ENCODE peak calls at places on chromosomes 6 and 20, in seven cellular contexts. P is breast epithelium, M is suprapubic skin, I is prostate gland, C is stomach, Q is GM23338, S is sigmoid colon. B is an unnamed sample.

GRCh38 chr20:36744764-36745191 is 1.1 kb downstream of the NDRG3 start:
- DNase-seq in P (no peak), M (no peak), I (peak), C (peak), Q (peak), S (no peak), B (no peak)

GRCh38 chr6:113782641-113783040 is 74.5 kb upstream of the MARCKS start:
- DNase-seq in P (no peak), M (no peak), I (no peak), C (no peak), Q (no peak), S (no peak), B (no peak)

GRCh38 chr20:17902531-17903083 is 66.0 kb downstream of the SNX5 start:
- DNase-seq in P (no peak), M (no peak), I (no peak), C (no peak), Q (no peak), S (no peak), B (no peak)

GRCh38 chr6:9455794-9456193 is 959.1 kb downstream of the TFAP2A start:
- DNase-seq in P (no peak), M (no peak), I (no peak), C (no peak), Q (no peak), S (no peak), B (no peak)

GRCh38 chr6:137213331-137213740 is 5.8 kb downstream of the IFNGR1 start:
- DNase-seq in P (no peak), M (no peak), I (no peak), C (no peak), Q (no peak), S (no peak), B (no peak)

GRCh38 chr20:16123623-16124022 is 449.6 kb downstream of the KIF16B start:
- DNase-seq in P (no peak), M (no peak), I (no peak), C (no peak), Q (no peak), S (no peak), B (no peak)

GRCh38 chr6:151497935-151498726 is 4.3 kb downstream of the CCDC170 start:
- DNase-seq in P (no peak), M (no peak), I (no peak), C (no peak), Q (peak), S (no peak), B (no peak)

GRCh38 chr6:126524927-126525326 is 185.0 kb downstream of the CENPW start:
- DNase-seq in P (no peak), M (no peak), I (no peak), C (no peak), Q (no peak), S (no peak), B (no peak)

GRCh38 chr6:154894903-154895302 is 100.2 kb upstream of the TIAM2 start:
- DNase-seq in P (no peak), M (no peak), I (no peak), C (no peak), Q (no peak), S (no peak), B (no peak)

GRCh38 chr6:73747293-73747692 is 51.3 kb downstream of the CD109 start:
- DNase-seq in P (no peak), M (no peak), I (no peak), C (no peak), Q (no peak), S (no peak), B (no peak)

GRCh38 chr20:45059022-45059728 is 41.8 kb downstream of the KCNS1 start:
- DNase-seq in P (no peak), M (no peak), I (no peak), C (no peak), Q (no peak), S (no peak), B (no peak)

GRCh38 chr6:3748208-3748701 is 3.3 kb downstream of the PXDC1 start:
- DNase-seq in P (peak), M (peak), I (no peak), C (peak), Q (peak), S (no peak), B (no peak)

GRCh38 chr20:52972965-52973819 is 1.0 kb downstream of the TSHZ2 start:
- DNase-seq in P (no peak), M (no peak), I (peak), C (no peak), Q (peak), S (peak), B (peak)

GRCh38 chr6:52317841-52318581 is 33.5 kb upstream of the MCM3 start:
- DNase-seq in P (no peak), M (no peak), I (no peak), C (no peak), Q (no peak), S (no peak), B (no peak)

GRCh38 chr6:133512410-133513016 is 271.4 kb downstream of the EYA4 start:
- DNase-seq in P (no peak), M (no peak), I (peak), C (peak), Q (peak), S (no peak), B (no peak)

GRCh38 chr6:26031151-26031594 is 56.1 kb upstream of the HFE start:
- DNase-seq in P (no peak), M (no peak), I (no peak), C (no peak), Q (no peak), S (no peak), B (no peak)

GRCh38 chr20:1184638-1185315 is at the start of gene TMEM74B:
- DNase-seq in P (no peak), M (no peak), I (no peak), C (no peak), Q (peak), S (no peak), B (no peak)

GRCh38 chr20:20821496-20822260 is 109.2 kb upstream of the RALGAPA2 start:
- DNase-seq in P (no peak), M (no peak), I (peak), C (no peak), Q (peak), S (no peak), B (no peak)

GRCh38 chr6:52457096-52457495 is 37.0 kb downstream of the EFHC1 start:
- DNase-seq in P (no peak), M (no peak), I (no peak), C (no peak), Q (no peak), S (no peak), B (no peak)

GRCh38 chr6:154261688-154262397 is 94.8 kb downstream of the IPCEF1 start:
- DNase-seq in P (no peak), M (no peak), I (no peak), C (no peak), Q (no peak), S (no peak), B (no peak)

GRCh38 chr20:44195613-44196012 is 8.6 kb upstream of the JPH2 start:
- DNase-seq in P (no peak), M (no peak), I (no peak), C (no peak), Q (no peak), S (no peak), B (no peak)

GRCh38 chr20:13844296-13844695 is 59.5 kb downstream of the NDUFAF5 start:
- DNase-seq in P (no peak), M (no peak), I (no peak), C (no peak), Q (no peak), S (no peak), B (no peak)

GRCh38 chr20:18645851-18646250 is 58.0 kb downstream of the DTD1 start:
- DNase-seq in P (no peak), M (no peak), I (no peak), C (no peak), Q (peak), S (peak), B (no peak)

GRCh38 chr6:47809863-47810262 is 28.0 kb downstream of the OPN5 start:
- DNase-seq in P (no peak), M (no peak), I (no peak), C (no peak), Q (no peak), S (no peak), B (no peak)

GRCh38 chr6:13614926-13615801 is at the start of gene NOL7:
- DNase-seq in P (peak), M (peak), I (peak), C (peak), Q (peak), S (peak), B (peak)

GRCh38 chr6:13614126-13614925 is 809 bp upstream of the NOL7 start:
- DNase-seq in P (peak), M (peak), I (peak), C (peak), Q (peak), S (peak), B (no peak)

GRCh38 chr6:13615802-13616140 is 636 bp downstream of the NOL7 start:
- DNase-seq in P (no peak), M (peak), I (peak), C (peak), Q (peak), S (peak), B (no peak)

GRCh38 chr6:13611715-13612114 is 3.4 kb upstream of the NOL7 start:
- DNase-seq in P (no peak), M (no peak), I (no peak), C (no peak), Q (no peak), S (no peak), B (no peak)

DNA sequence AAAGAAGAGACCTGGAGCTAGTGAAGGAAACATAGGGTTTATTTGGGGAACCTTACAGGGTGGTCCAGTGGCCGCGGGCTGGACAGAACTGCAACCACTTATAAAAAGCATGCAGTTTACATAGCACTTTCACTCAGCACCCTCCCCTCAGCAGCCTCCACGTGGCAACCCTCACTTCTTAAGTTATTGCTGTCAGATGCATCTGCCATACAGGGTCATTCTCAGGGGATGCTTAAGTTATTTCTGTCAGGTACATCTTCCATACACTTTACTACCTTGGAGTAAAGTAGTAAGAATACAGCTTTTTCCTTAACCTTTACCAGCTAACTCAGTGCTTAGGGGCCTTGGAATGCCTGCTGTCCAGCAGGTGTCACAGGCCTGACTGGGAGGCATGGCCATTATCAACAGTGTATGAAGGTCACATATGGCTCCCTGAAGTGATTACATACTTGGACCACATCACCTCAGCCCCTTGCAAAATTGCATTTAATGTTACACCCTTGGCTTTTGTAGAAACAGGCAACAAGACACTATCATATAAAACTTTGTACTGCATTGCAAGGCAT is 2.0 kb upstream of the NOL7 start:
- DNase-seq in P (no peak), M (no peak), I (no peak), C (no peak), Q (no peak), S (no peak), B (no peak)
- H3K4me3 ChIP-seq in P (no peak), M (no peak), I (no peak), C (no peak), Q (no peak), S (no peak), B (no peak)

DNA sequence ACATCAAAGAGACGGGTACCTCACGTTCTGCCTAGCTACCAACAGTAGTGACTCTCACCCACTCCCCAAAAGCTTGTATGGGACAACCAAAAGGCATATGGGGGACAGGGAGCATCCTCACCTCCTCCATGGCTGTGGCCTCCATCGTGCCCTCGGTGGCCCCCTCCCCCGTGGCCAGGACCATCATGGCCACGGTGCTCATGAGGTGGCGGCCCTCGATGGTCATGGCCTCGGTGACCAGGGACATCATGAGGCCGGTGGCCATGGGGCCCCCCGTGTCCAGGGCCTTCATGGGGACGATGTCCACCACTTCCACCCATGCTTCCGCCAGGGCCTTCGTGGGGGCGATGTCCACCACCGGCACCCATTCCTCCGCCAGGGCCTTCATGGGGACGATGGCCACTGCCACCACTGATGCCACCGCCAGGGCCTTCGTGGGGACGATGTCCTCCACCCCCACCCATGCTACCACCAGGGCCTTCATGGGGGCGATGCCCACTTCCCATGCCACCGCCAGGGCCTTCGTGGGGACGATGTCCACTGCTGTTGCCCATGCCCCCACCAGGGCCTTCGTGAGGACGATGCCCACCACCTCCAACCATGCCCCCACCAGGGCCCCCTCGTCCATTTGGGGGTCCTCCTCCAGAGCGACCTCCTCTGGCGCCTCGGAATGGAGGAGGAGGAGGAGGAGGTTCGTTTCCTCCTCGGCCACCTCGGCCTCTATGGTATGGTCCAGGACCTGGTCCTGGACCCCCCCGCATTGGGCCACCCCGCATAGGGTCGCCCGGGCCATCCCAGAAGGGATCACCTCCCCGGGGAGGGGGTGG is 15.0 kb downstream of the PPP1R10 start:
- DNase-seq in P (no peak), M (no peak), I (no peak), C (no peak), Q (no peak), S (no peak), B (no peak)
- TF ChIP-seq POLR2AphosphoS5 in P (no peak), M (no peak), I (no peak), C (peak), Q (no peak), S (no peak), B (peak)

GRCh38 chr6:106183430-106183829 is 97.3 kb downstream of the PRDM1 start:
- DNase-seq in P (no peak), M (no peak), I (no peak), C (no peak), Q (no peak), S (no peak), B (no peak)
- H3K4me3 ChIP-seq in P (no peak), M (no peak), I (no peak), C (no peak), Q (no peak), S (no peak), B (no peak)

DNA sequence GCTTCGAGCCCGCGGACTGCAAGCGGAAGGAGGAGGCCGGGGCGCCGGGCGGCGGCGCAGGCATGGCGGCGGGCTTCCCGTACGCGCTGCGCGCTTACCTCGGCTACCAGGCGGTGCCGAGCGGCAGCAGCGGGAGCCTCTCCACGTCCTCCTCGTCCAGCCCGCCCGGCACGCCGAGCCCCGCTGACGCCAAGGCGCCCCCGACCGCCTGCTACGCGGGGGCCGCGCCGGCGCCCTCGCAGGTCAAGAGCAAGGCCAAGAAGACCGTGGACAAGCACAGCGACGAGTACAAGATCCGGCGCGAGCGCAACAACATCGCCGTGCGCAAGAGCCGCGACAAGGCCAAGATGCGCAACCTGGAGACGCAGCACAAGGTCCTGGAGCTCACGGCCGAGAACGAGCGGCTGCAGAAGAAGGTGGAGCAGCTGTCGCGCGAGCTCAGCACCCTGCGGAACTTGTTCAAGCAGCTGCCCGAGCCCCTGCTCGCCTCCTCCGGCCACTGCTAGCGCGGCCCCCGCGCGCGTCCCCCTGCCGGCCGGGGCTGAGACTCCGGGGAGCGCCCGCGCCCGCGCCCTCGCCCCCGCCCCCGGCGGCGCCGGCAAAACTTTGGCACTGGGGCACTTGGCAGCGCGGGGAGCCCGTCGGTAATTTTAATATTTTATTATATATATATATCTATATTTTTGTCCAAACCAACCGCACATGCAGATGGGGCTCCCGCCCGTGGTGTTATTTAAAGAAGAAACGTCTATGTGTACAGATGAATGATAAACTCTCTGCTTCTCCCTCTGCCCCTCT is 1.1 kb downstream of the CEBPB start:
- DNase-seq in P (peak), M (peak), I (peak), C (peak), Q (peak), S (peak), B (no peak)
- TF ChIP-seq POLR2AphosphoS5 in P (no peak), M (peak), I (no peak), C (peak), Q (no peak), S (peak), B (peak)

B was measured in esophagus muscularis mucosa.